ENCODE peak calls at places on chromosomes 4 and X, in four cellular contexts. X, H, C and U are unnamed samples.

GRCh38 chrX:14942341-14942740 is 69.1 kb downstream of the MOSPD2 start:
- DNase-seq in H (no peak), C (no peak), X (no peak), U (no peak)

GRCh38 chr4:159169903-159170302 is 67.0 kb downstream of the RAPGEF2 start:
- DNase-seq in X (no peak), H (no peak), C (no peak), U (no peak)

GRCh38 chr4:879730-880079 is 52.4 kb downstream of the GAK start:
- DNase-seq in H (peak), X (no peak), C (no peak), U (no peak)

GRCh38 chrX:78035061-78035460 is 65.6 kb upstream of the PGAM4 start:
- DNase-seq in C (no peak), H (no peak), X (no peak), U (no peak)

GRCh38 chr4:162782096-162782777 is 384.5 kb downstream of the NAF1 start:
- DNase-seq in H (no peak), C (no peak), X (no peak), U (no peak)

GRCh38 chr4:76457885-76458284 is 22.9 kb downstream of the SHROOM3 start:
- DNase-seq in X (no peak), C (no peak), H (no peak), U (no peak)

GRCh38 chr4:56206258-56206657 is 181.0 kb downstream of the AASDH start:
- DNase-seq in C (no peak), X (no peak), H (no peak), U (no peak)

GRCh38 chr4:100008048-100008447 is 58.0 kb upstream of the H2AZ1 start:
- DNase-seq in H (no peak), C (no peak), X (no peak), U (no peak)

GRCh38 chrX:30343206-30343605 is 34.0 kb upstream of the NR0B1 start:
- DNase-seq in H (no peak), X (no peak), C (no peak), U (no peak)

GRCh38 chrX:100591256-100592051 is 6.7 kb downstream of the TNMD start:
- DNase-seq in X (no peak), H (no peak), C (peak), U (peak)

GRCh38 chr4:154779362-154779947 is 1.6 kb upstream of the RBM46 start:
- DNase-seq in H (no peak), C (no peak), X (no peak), U (no peak)

GRCh38 chr4:102344955-102345794 is at the start of gene SLC39A8:
- DNase-seq in H (peak), X (peak), C (peak), U (peak)

GRCh38 chr4:6342530-6343293 is 73.1 kb downstream of the WFS1 start:
- DNase-seq in C (no peak), X (no peak), H (no peak), U (no peak)

GRCh38 chr4:7852568-7853185 is 87.0 kb downstream of the AFAP1 start:
- DNase-seq in X (no peak), C (no peak), H (peak), U (peak)

GRCh38 chr4:15004701-15005301 is 2.5 kb downstream of the CPEB2 start:
- DNase-seq in C (peak), X (peak), H (peak), U (peak)

GRCh38 chrX:64894454-64895038 is 81.7 kb downstream of the ZC4H2 start:
- DNase-seq in H (peak), C (no peak), X (peak), U (no peak)

GRCh38 chrX:8673211-8673610 is 58.7 kb downstream of the ANOS1 start:
- DNase-seq in C (no peak), X (no peak), H (no peak), U (no peak)

GRCh38 chrX:108699368-108699767 is 37.0 kb downstream of the IRS4 start:
- DNase-seq in H (no peak), X (no peak), C (no peak), U (no peak)

GRCh38 chrX:2679534-2680485 is 11.3 kb upstream of the CD99 start:
- DNase-seq in X (no peak), C (no peak), H (no peak), U (no peak)

GRCh38 chrX:125203379-125203736 is 116.3 kb upstream of the TEX13C start:
- DNase-seq in C (peak), X (peak), H (no peak), U (no peak)

GRCh38 chr4:113255628-113256027 is 206.2 kb downstream of the ANK2 start:
- DNase-seq in C (no peak), X (no peak), H (no peak), U (no peak)

GRCh38 chr4:188341428-188341827 is 202.2 kb downstream of the TRIML1 start:
- DNase-seq in C (no peak), H (no peak), X (no peak), U (no peak)

GRCh38 chr4:154542264-154542879 is 7.8 kb downstream of the PLRG1 start:
- DNase-seq in X (no peak), C (no peak), H (no peak), U (no peak)

GRCh38 chr4:174259580-174259979 is 23.9 kb downstream of the FBXO8 start:
- DNase-seq in C (no peak), H (no peak), X (no peak), U (no peak)